ENCODE peak calls at places on chromosomes 4 and X, in four cellular contexts. One of them, this sample, is unnamed.

GRCh38 chr4:22338806-22339205 is 177.1 kb downstream of the ADGRA3 start:
- DNase-seq in Peyer's patch: no peak
- DNase-seq in sigmoid colon: no peak
- DNase-seq in CD8-positive, alpha-beta memory T cell: no peak
- DNase-seq in this sample: no peak

GRCh38 chr4:123631699-123632098 is 235.1 kb downstream of the SPRY1 start:
- DNase-seq in Peyer's patch: no peak
- DNase-seq in sigmoid colon: no peak
- DNase-seq in CD8-positive, alpha-beta memory T cell: no peak
- DNase-seq in this sample: no peak

GRCh38 chr4:58453956-58454355 is 1343.8 kb upstream of the IGFBP7 start:
- DNase-seq in Peyer's patch: no peak
- DNase-seq in sigmoid colon: no peak
- DNase-seq in CD8-positive, alpha-beta memory T cell: no peak
- DNase-seq in this sample: no peak

GRCh38 chr4:149932188-149932587 is 116.5 kb upstream of the IQCM start:
- DNase-seq in Peyer's patch: no peak
- DNase-seq in sigmoid colon: no peak
- DNase-seq in CD8-positive, alpha-beta memory T cell: no peak
- DNase-seq in this sample: no peak

GRCh38 chrX:151713859-151714258 is 2.0 kb upstream of the FATE1 start:
- DNase-seq in Peyer's patch: peak; percentile 43
- DNase-seq in sigmoid colon: no peak
- DNase-seq in CD8-positive, alpha-beta memory T cell: no peak
- DNase-seq in this sample: no peak

GRCh38 chr4:121656269-121656641 is 40.5 kb downstream of the ANXA5 start:
- DNase-seq in Peyer's patch: no peak
- DNase-seq in sigmoid colon: no peak
- DNase-seq in CD8-positive, alpha-beta memory T cell: no peak
- DNase-seq in this sample: peak; percentile 2

GRCh38 chr4:55754754-55755350 is 64.7 kb upstream of the EXOC1L start:
- DNase-seq in Peyer's patch: no peak
- DNase-seq in sigmoid colon: no peak
- DNase-seq in CD8-positive, alpha-beta memory T cell: no peak
- DNase-seq in this sample: no peak

GRCh38 chrX:53186363-53186762 is 38.6 kb downstream of the KDM5C start:
- DNase-seq in Peyer's patch: no peak
- DNase-seq in sigmoid colon: no peak
- DNase-seq in CD8-positive, alpha-beta memory T cell: no peak
- DNase-seq in this sample: no peak

GRCh38 chr4:94551616-94552564 is 100.1 kb downstream of the PDLIM5 start:
- DNase-seq in Peyer's patch: no peak
- DNase-seq in sigmoid colon: no peak
- DNase-seq in CD8-positive, alpha-beta memory T cell: no peak
- DNase-seq in this sample: no peak

GRCh38 chr4:133156096-133156495 is 7.0 kb downstream of the PCDH10 start:
- DNase-seq in Peyer's patch: no peak
- DNase-seq in sigmoid colon: no peak
- DNase-seq in CD8-positive, alpha-beta memory T cell: no peak
- DNase-seq in this sample: no peak

GRCh38 chr4:16443504-16444088 is 217.3 kb upstream of the TAPT1 start:
- DNase-seq in Peyer's patch: no peak
- DNase-seq in sigmoid colon: no peak
- DNase-seq in CD8-positive, alpha-beta memory T cell: no peak
- DNase-seq in this sample: no peak

GRCh38 chrX:55767100-55767499 is 49.6 kb downstream of the RRAGB start:
- DNase-seq in Peyer's patch: no peak
- DNase-seq in sigmoid colon: no peak
- DNase-seq in CD8-positive, alpha-beta memory T cell: no peak
- DNase-seq in this sample: no peak

GRCh38 chr4:85407546-85407945 is 67.4 kb upstream of the ARHGAP24 start:
- DNase-seq in Peyer's patch: no peak
- DNase-seq in sigmoid colon: no peak
- DNase-seq in CD8-positive, alpha-beta memory T cell: no peak
- DNase-seq in this sample: no peak

GRCh38 chrX:23726196-23726595 is 16.9 kb downstream of the ACOT9 start:
- DNase-seq in Peyer's patch: no peak
- DNase-seq in sigmoid colon: no peak
- DNase-seq in CD8-positive, alpha-beta memory T cell: no peak
- DNase-seq in this sample: no peak

GRCh38 chr4:21879187-21879586 is 69.4 kb downstream of the KCNIP4 start:
- DNase-seq in Peyer's patch: no peak
- DNase-seq in sigmoid colon: no peak
- DNase-seq in CD8-positive, alpha-beta memory T cell: no peak
- DNase-seq in this sample: no peak

GRCh38 chr4:39528056-39528465 is 822 bp upstream of the UGDH start:
- DNase-seq in Peyer's patch: no peak
- DNase-seq in sigmoid colon: peak; percentile 92
- DNase-seq in CD8-positive, alpha-beta memory T cell: no peak
- DNase-seq in this sample: no peak

GRCh38 chr4:78291277-78291676 is 234.2 kb downstream of the FRAS1 start:
- DNase-seq in Peyer's patch: no peak
- DNase-seq in sigmoid colon: no peak
- DNase-seq in CD8-positive, alpha-beta memory T cell: no peak
- DNase-seq in this sample: no peak

GRCh38 chr4:98481167-98481566 is 177.2 kb downstream of the TSPAN5 start:
- DNase-seq in Peyer's patch: no peak
- DNase-seq in sigmoid colon: no peak
- DNase-seq in CD8-positive, alpha-beta memory T cell: no peak
- DNase-seq in this sample: no peak

GRCh38 chrX:18227458-18227857 is 6.8 kb upstream of the BEND2 start:
- DNase-seq in Peyer's patch: no peak
- DNase-seq in sigmoid colon: no peak
- DNase-seq in CD8-positive, alpha-beta memory T cell: no peak
- DNase-seq in this sample: no peak

GRCh38 chr4:164790249-164790648 is 36.3 kb downstream of the SMIM31 start:
- DNase-seq in Peyer's patch: no peak
- DNase-seq in sigmoid colon: no peak
- DNase-seq in CD8-positive, alpha-beta memory T cell: no peak
- DNase-seq in this sample: no peak

GRCh38 chr4:153318696-153319320 is 25.7 kb upstream of the MND1 start:
- DNase-seq in Peyer's patch: no peak
- DNase-seq in sigmoid colon: no peak
- DNase-seq in CD8-positive, alpha-beta memory T cell: peak; percentile 9
- DNase-seq in this sample: peak; percentile 41

GRCh38 chr4:95732061-95732460 is 107.8 kb upstream of the PDHA2 start:
- DNase-seq in Peyer's patch: no peak
- DNase-seq in sigmoid colon: no peak
- DNase-seq in CD8-positive, alpha-beta memory T cell: no peak
- DNase-seq in this sample: no peak

GRCh38 chr4:186719925-186720694 is 3.5 kb downstream of the FAT1 start:
- DNase-seq in Peyer's patch: no peak
- DNase-seq in sigmoid colon: no peak
- DNase-seq in CD8-positive, alpha-beta memory T cell: no peak
- DNase-seq in this sample: no peak

GRCh38 chr4:39970559-39971270 is 7.0 kb downstream of the PDS5A start:
- DNase-seq in Peyer's patch: peak; percentile 64
- DNase-seq in sigmoid colon: no peak
- DNase-seq in CD8-positive, alpha-beta memory T cell: no peak
- DNase-seq in this sample: no peak

GRCh38 chr4:109010534-109010933 is 247.7 kb upstream of the ETNPPL start:
- DNase-seq in Peyer's patch: no peak
- DNase-seq in sigmoid colon: no peak
- DNase-seq in CD8-positive, alpha-beta memory T cell: no peak
- DNase-seq in this sample: no peak

GRCh38 chr4:9924750-9925149 is 96.5 kb downstream of the SLC2A9 start:
- DNase-seq in Peyer's patch: no peak
- DNase-seq in sigmoid colon: no peak
- DNase-seq in CD8-positive, alpha-beta memory T cell: no peak
- DNase-seq in this sample: no peak

GRCh38 chr4:3524920-3525319 is 7.3 kb downstream of the LRPAP1 start:
- DNase-seq in Peyer's patch: no peak
- DNase-seq in sigmoid colon: peak; percentile 56
- DNase-seq in CD8-positive, alpha-beta memory T cell: no peak
- DNase-seq in this sample: no peak

GRCh38 chrX:49042581-49043219 is 457 bp downstream of the TFE3 start:
- DNase-seq in Peyer's patch: no peak
- DNase-seq in sigmoid colon: no peak
- DNase-seq in CD8-positive, alpha-beta memory T cell: no peak
- DNase-seq in this sample: peak; percentile 10

GRCh38 chr4:23458061-23458460 is 431.8 kb downstream of the PPARGC1A start:
- DNase-seq in Peyer's patch: no peak
- DNase-seq in sigmoid colon: no peak
- DNase-seq in CD8-positive, alpha-beta memory T cell: no peak
- DNase-seq in this sample: no peak

GRCh38 chr4:137558951-137559350 is 26.7 kb upstream of the PCDH18 start:
- DNase-seq in Peyer's patch: no peak
- DNase-seq in sigmoid colon: no peak
- DNase-seq in CD8-positive, alpha-beta memory T cell: no peak
- DNase-seq in this sample: no peak

GRCh38 chr4:17889692-17890091 is 78.9 kb downstream of the NCAPG start:
- DNase-seq in Peyer's patch: no peak
- DNase-seq in sigmoid colon: no peak
- DNase-seq in CD8-positive, alpha-beta memory T cell: no peak
- DNase-seq in this sample: no peak

DNA sequence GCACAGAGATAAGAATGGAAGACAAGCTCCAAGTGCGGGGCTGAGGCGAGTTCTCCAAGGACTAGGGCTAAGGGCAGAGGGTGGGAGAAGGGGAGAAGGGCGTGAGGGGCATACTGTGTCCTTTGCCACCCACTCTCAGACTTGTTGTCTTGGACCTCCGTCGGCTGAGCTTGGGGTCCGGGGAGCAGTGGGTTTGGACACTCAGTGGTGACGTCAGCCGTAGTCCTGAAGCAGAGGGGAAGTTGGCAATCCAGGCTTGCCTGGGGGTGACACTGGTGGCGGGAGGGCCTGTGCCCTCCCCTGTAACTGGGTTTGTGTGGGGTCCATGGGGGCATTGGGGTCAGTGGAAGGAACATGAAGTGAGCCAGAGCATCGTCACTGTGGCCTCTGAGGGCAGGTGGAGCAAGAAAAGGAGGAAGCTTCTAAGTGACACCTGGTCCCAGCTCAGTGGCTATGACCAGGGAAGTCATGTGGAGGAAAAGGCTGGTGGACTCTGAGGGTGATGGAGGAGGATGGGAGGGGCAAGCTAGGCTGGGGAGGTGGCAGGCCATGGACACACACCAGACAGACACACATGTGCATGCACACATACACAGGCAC is 17.6 kb downstream of the CD99 start:
- DNase-seq in Peyer's patch: peak; percentile 74
- DNase-seq in sigmoid colon: no peak
- DNase-seq in CD8-positive, alpha-beta memory T cell: no peak
- DNase-seq in this sample: no peak
- H3K4me3 ChIP-seq in Peyer's patch: no peak overlapping the region
- H3K4me3 ChIP-seq in sigmoid colon: no peak overlapping the region
- H3K4me3 ChIP-seq in CD8-positive, alpha-beta memory T cell: no peak overlapping the region
- H3K4me3 ChIP-seq in this sample: no peak overlapping the region

DNA sequence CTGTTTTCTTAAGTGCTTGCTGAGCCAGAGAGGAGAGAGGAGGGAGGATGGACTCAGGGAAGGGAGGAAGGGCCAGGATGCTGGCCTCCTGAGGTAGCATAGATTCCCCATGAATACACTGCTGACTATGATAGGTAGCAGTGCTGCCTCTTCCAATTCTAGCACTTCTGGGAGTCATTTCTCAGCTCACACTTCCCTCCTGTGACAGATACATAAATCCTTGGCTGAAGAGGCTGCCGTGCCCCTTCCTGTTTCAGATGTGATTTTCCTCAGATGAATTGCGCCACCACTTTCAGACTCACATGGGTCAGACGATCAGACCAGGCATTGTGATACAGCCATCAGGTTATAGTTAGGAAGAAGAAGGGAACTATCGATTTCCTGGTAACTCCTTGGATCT is 22.4 kb downstream of the TSC22D3 start:
- DNase-seq in Peyer's patch: no peak
- DNase-seq in sigmoid colon: no peak
- DNase-seq in CD8-positive, alpha-beta memory T cell: no peak
- DNase-seq in this sample: no peak
- H3K27ac ChIP-seq in Peyer's patch: no peak overlapping the region
- H3K27ac ChIP-seq in sigmoid colon: no peak overlapping the region
- H3K27ac ChIP-seq in CD8-positive, alpha-beta memory T cell: no peak overlapping the region
- H3K27ac ChIP-seq in this sample: no peak overlapping the region

GRCh38 chr4:139279723-139280620 is at the start of gene MGARP:
- DNase-seq in Peyer's patch: no peak
- DNase-seq in sigmoid colon: no peak
- DNase-seq in CD8-positive, alpha-beta memory T cell: no peak
- DNase-seq in this sample: no peak

GRCh38 chr4:139281212-139281611 is 1.2 kb upstream of the MGARP start:
- DNase-seq in Peyer's patch: no peak
- DNase-seq in sigmoid colon: no peak
- DNase-seq in CD8-positive, alpha-beta memory T cell: no peak
- DNase-seq in this sample: no peak

GRCh38 chr4:139278450-139278849 is 1.6 kb downstream of the MGARP start:
- DNase-seq in Peyer's patch: no peak
- DNase-seq in sigmoid colon: no peak
- DNase-seq in CD8-positive, alpha-beta memory T cell: no peak
- DNase-seq in this sample: no peak

GRCh38 chr4:139282375-139283075 is 2.5 kb upstream of the MGARP start:
- DNase-seq in Peyer's patch: no peak
- DNase-seq in sigmoid colon: no peak
- DNase-seq in CD8-positive, alpha-beta memory T cell: no peak
- DNase-seq in this sample: no peak

DNA sequence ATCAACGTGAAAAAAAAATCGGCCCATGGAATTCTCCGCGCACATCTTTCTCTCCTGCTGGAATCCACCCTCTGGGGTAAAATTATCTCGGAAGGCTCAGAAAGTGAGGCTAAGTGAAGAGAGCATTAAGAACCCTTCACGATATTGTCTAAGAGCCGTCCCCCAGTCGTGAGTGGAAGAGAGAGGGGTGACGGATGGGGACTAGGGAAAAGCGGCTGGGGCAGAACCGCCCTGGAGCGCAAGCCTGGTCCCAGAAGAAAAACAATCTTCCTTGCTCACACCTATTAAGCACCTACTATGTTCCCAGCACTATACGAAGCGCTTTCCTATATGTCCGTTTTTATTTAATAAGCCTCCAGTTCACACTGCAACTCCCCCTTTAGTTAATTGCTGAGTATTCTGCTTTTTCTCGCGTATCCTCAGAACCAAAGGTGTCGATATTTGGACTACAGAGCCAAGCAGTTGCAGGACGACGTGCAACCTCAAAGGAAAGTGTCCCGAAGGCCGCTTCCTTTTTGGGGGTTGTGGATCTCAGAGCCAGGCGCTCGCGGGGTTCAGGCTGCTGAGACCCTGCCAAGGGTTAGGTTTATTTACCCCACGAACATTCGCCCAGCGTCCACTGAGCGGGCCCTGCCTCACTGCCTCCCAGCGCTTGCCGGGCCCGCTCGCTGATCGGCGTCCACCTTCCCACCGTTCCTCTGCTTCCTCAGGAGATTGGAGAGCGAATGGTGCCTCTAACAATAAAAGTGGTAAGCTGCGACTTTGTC is 886 bp downstream of the MGARP start:
- DNase-seq in Peyer's patch: no peak
- DNase-seq in sigmoid colon: no peak
- DNase-seq in CD8-positive, alpha-beta memory T cell: no peak
- DNase-seq in this sample: no peak
- H3K4me3 ChIP-seq in Peyer's patch: peak overlapping the region; percentile 46
- H3K4me3 ChIP-seq in sigmoid colon: peak overlapping the region; percentile 29
- H3K4me3 ChIP-seq in CD8-positive, alpha-beta memory T cell: peak overlapping the region; percentile 44
- H3K4me3 ChIP-seq in this sample: peak overlapping the region; percentile 45

GRCh38 chrX:46953597-46953996 is 41.4 kb downstream of the JADE3 start:
- DNase-seq in Peyer's patch: no peak
- DNase-seq in sigmoid colon: no peak
- DNase-seq in CD8-positive, alpha-beta memory T cell: no peak
- DNase-seq in this sample: no peak
- H3K27ac ChIP-seq in Peyer's patch: peak overlapping the region; percentile 32
- H3K27ac ChIP-seq in sigmoid colon: no peak overlapping the region
- H3K27ac ChIP-seq in CD8-positive, alpha-beta memory T cell: no peak overlapping the region
- H3K27ac ChIP-seq in this sample: no peak overlapping the region

GRCh38 chr4:5204781-5205180 is 153.5 kb downstream of the STK32B start:
- DNase-seq in Peyer's patch: no peak
- DNase-seq in sigmoid colon: no peak
- DNase-seq in CD8-positive, alpha-beta memory T cell: no peak
- DNase-seq in this sample: no peak
- H3K4me3 ChIP-seq in Peyer's patch: no peak overlapping the region
- H3K4me3 ChIP-seq in sigmoid colon: no peak overlapping the region
- H3K4me3 ChIP-seq in CD8-positive, alpha-beta memory T cell: no peak overlapping the region
- H3K4me3 ChIP-seq in this sample: no peak overlapping the region

This sample was measured in naive thymus-derived CD4-positive, alpha-beta T cell.